ENCODE peak calls at places on chromosomes 3 and 15, in five cellular contexts. U is EL, N is HS-5, B is transverse colon, X is coronary artery. S is an unnamed sample.

GRCh38 chr3:191795196-191795595 is 334.2 kb downstream of the PYDC2 start:
- DNase-seq in B (no peak), N (no peak), U (no peak), X (no peak), S (no peak)

GRCh38 chr3:71583569-71584215 is at the start of gene FOXP1:
- DNase-seq in X (peak), B (peak), N (no peak), U (peak), S (peak)

GRCh38 chr3:77320514-77320913 is 280.6 kb downstream of the ROBO2 start:
- DNase-seq in B (no peak), U (peak), X (no peak), N (no peak), S (no peak)

GRCh38 chr15:62439543-62440016 is 274.5 kb upstream of the C2CD4B start:
- DNase-seq in X (no peak), U (peak), B (no peak), N (no peak), S (no peak)

GRCh38 chr15:38991126-38991525 is 426.5 kb upstream of the RASGRP1 start:
- DNase-seq in U (peak), N (peak), B (no peak), X (no peak), S (no peak)

GRCh38 chr3:132554437-132554836 is 42.6 kb upstream of the ACKR4 start:
- DNase-seq in B (no peak), N (no peak), X (no peak), U (peak), S (no peak)

GRCh38 chr15:31325432-31325975 is 1.1 kb upstream of the KLF13 start:
- DNase-seq in U (no peak), X (peak), B (peak), N (no peak), S (peak)

GRCh38 chr3:132522353-132522752 is 74.7 kb upstream of the ACKR4 start:
- DNase-seq in U (no peak), X (no peak), B (no peak), N (no peak), S (no peak)

GRCh38 chr3:159443266-159443665 is 545.4 kb upstream of the IL12A start:
- DNase-seq in X (no peak), B (no peak), N (no peak), U (peak), S (no peak)

S was measured in prostate gland.